ENCODE peak calls at places on chromosomes 3 and 15, in five cellular contexts. L is GM10248, J is psoas muscle, C is right atrium auricular region, D is GM12878. V is an unnamed sample.

GRCh38 chr15:67149068-67149841 is 83.9 kb downstream of the SMAD3 start:
- DNase-seq in L (no peak), J (no peak), C (no peak), D (no peak), V (no peak)

GRCh38 chr15:98154863-98155262 is 194.4 kb downstream of the ARRDC4 start:
- DNase-seq in L (no peak), J (no peak), C (no peak), D (no peak), V (no peak)

GRCh38 chr15:60390931-60391501 is 6.8 kb downstream of the ANXA2 start:
- DNase-seq in L (no peak), J (peak; percentile 56), C (peak; percentile 74), D (no peak), V (no peak)

GRCh38 chr3:38150780-38151528 is 12.5 kb downstream of the MYD88 start:
- DNase-seq in L (no peak), J (no peak), C (no peak), D (no peak), V (no peak)

GRCh38 chr3:13042127-13042931 is 30.9 kb downstream of the IQSEC1 start:
- DNase-seq in L (no peak), J (no peak), C (no peak), D (no peak), V (no peak)

GRCh38 chr15:91335702-91336101 is 235.6 kb downstream of the SV2B start:
- DNase-seq in L (no peak), J (no peak), C (no peak), D (no peak), V (no peak)

GRCh38 chr3:97612632-97613031 is 151.9 kb upstream of the ARL6 start:
- DNase-seq in L (no peak), J (no peak), C (no peak), D (no peak), V (no peak)

GRCh38 chr15:74964794-74965193 is 8.2 kb upstream of the RPP25 start:
- DNase-seq in L (no peak), J (no peak), C (no peak), D (no peak), V (no peak)

GRCh38 chr3:128170866-128171516 is 17.7 kb downstream of the EEFSEC start:
- DNase-seq in L (no peak), J (peak; percentile 44), C (peak; percentile 74), D (no peak), V (no peak)

GRCh38 chr3:71797455-71797854 is 12.5 kb upstream of the PROK2 start:
- DNase-seq in L (no peak), J (no peak), C (no peak), D (no peak), V (no peak)

GRCh38 chr15:101827257-101827656 is 15.3 kb downstream of the OR4F15 start:
- DNase-seq in L (no peak), J (no peak), C (no peak), D (no peak), V (no peak)

GRCh38 chr3:165770781-165771180 is 66.4 kb downstream of the BCHE start:
- DNase-seq in L (no peak), J (no peak), C (no peak), D (no peak), V (no peak)

GRCh38 chr15:80309769-80310384 is 57.9 kb upstream of the CTXND1 start:
- DNase-seq in L (no peak), J (no peak), C (no peak), D (no peak), V (no peak)

GRCh38 chr3:106086636-106087035 is 217.8 kb upstream of the CBLB start:
- DNase-seq in L (no peak), J (no peak), C (no peak), D (no peak), V (no peak)

GRCh38 chr3:182465301-182466185 is 327.8 kb upstream of the ATP11B start:
- DNase-seq in L (no peak), J (no peak), C (no peak), D (no peak), V (no peak)

GRCh38 chr15:74226761-74227540 is 9.2 kb upstream of the CCDC33 start:
- DNase-seq in L (no peak), J (no peak), C (no peak), D (no peak), V (no peak)

GRCh38 chr3:121722346-121722745 is 27.2 kb downstream of the GOLGB1 start:
- DNase-seq in L (no peak), J (no peak), C (no peak), D (no peak), V (no peak)

GRCh38 chr3:136404056-136404455 is 153.9 kb downstream of the PCCB start:
- DNase-seq in L (no peak), J (no peak), C (no peak), D (no peak), V (no peak)

GRCh38 chr3:87435926-87436630 is 159.7 kb upstream of the POU1F1 start:
- DNase-seq in L (no peak), J (no peak), C (no peak), D (no peak), V (no peak)

GRCh38 chr3:74633021-74633420 is 18.6 kb upstream of the CNTN3 start:
- DNase-seq in L (no peak), J (no peak), C (no peak), D (no peak), V (no peak)

GRCh38 chr3:46130631-46131310 is 77.3 kb downstream of the CCR1 start:
- DNase-seq in L (no peak), J (no peak), C (no peak), D (no peak), V (no peak)

GRCh38 chr3:31878231-31878838 is 102.7 kb downstream of the OSBPL10 start:
- DNase-seq in L (no peak), J (no peak), C (no peak), D (no peak), V (no peak)

GRCh38 chr15:67796728-67797127 is 28.6 kb upstream of the SKOR1 start:
- DNase-seq in L (no peak), J (no peak), C (peak; percentile 38), D (no peak), V (no peak)

GRCh38 chr3:104297617-104298016 is 1069.1 kb upstream of the ALCAM start:
- DNase-seq in L (no peak), J (no peak), C (no peak), D (no peak), V (no peak)

GRCh38 chr15:32878849-32879795 is 161.3 kb downstream of the GREM1 start:
- DNase-seq in L (no peak), J (no peak), C (no peak), D (no peak), V (no peak)

GRCh38 chr3:24780992-24781391 is 286.3 kb upstream of the THRB start:
- DNase-seq in L (no peak), J (no peak), C (no peak), D (no peak), V (no peak)

GRCh38 chr15:60370804-60371700 is 26.7 kb downstream of the ANXA2 start:
- DNase-seq in L (no peak), J (peak; percentile 69), C (peak; percentile 94), D (no peak), V (no peak)

GRCh38 chr3:70880416-70880815 is 568.0 kb upstream of the MDFIC2 start:
- DNase-seq in L (no peak), J (no peak), C (no peak), D (no peak), V (no peak)

GRCh38 chr3:78905700-78906099 is 862.1 kb downstream of the ROBO1 start:
- DNase-seq in L (no peak), J (no peak), C (no peak), D (no peak), V (no peak)

GRCh38 chr3:78901544-78901943 is 866.3 kb downstream of the ROBO1 start:
- DNase-seq in L (no peak), J (no peak), C (no peak), D (no peak), V (no peak)

GRCh38 chr3:78899846-78900245 is 868.0 kb downstream of the ROBO1 start:
- DNase-seq in L (no peak), J (no peak), C (no peak), D (no peak), V (no peak)

GRCh38 chr3:78900426-78900825 is 867.4 kb downstream of the ROBO1 start:
- DNase-seq in L (no peak), J (no peak), C (no peak), D (no peak), V (no peak)

GRCh38 chr3:78900879-78901278 is 866.9 kb downstream of the ROBO1 start:
- DNase-seq in L (no peak), J (no peak), C (no peak), D (no peak), V (no peak)
- TF ChIP-seq CTCF in L (no peak), J (no peak), C (no peak), D (no peak), V (no peak)

DNA sequence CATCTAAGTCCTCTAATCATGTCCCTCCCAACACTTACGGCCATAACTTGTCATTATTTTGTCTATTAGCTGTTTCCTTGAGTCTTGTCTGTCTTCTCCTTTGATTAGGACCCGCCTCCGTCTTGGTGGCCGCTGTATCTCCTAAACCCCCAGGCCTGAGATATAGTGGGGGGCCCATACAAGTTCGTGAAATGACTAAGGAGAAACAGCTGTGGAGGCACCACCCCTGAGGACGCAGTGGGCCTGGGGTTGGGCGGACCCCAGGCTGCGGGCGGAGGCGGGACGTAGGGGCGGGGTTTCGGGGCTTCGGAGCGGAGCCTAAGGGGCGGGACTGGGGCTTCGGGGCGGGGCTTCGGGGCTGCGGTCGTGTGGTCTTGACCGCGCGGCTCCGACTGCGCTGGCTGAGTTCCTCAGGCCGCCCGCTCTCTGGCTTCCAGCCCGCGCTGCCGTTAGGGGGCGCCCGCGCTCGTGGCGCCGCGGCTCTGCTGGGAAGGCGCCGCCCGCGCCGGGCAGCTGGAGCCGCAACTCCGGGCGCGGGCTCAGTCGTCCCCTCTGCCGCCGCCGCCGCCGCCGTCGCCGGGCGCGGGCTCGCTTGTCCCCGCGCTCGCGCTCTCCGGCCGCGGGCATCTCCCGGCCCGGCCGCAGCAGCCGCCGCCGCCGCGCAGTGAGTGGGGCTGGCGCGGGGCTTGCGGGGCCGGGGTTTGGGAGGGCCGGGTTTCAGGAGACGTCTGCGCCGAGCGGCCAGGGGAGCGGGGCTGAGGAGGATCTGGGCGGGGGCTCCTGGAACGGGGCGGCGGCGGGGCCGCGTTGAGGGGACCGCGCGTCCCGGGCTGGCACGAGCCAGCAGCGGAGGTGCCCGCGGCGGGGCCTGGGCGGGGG is at the start of gene KCTD6:
- DNase-seq in L (peak; percentile 96), J (peak; percentile 94), C (peak; percentile 89), D (peak; percentile 57), V (no peak)
- TF ChIP-seq CTCF in L (peak; percentile 96), J (peak; percentile 68), C (peak; percentile 82), D (peak; percentile 93), V (peak; percentile 83)

GRCh38 chr15:69781411-69782125 is 316.1 kb downstream of the TLE3 start:
- DNase-seq in L (no peak), J (no peak), C (peak; percentile 44), D (no peak), V (no peak)
- TF ChIP-seq CTCF in L (no peak), J (no peak), C (no peak), D (no peak), V (no peak)

DNA sequence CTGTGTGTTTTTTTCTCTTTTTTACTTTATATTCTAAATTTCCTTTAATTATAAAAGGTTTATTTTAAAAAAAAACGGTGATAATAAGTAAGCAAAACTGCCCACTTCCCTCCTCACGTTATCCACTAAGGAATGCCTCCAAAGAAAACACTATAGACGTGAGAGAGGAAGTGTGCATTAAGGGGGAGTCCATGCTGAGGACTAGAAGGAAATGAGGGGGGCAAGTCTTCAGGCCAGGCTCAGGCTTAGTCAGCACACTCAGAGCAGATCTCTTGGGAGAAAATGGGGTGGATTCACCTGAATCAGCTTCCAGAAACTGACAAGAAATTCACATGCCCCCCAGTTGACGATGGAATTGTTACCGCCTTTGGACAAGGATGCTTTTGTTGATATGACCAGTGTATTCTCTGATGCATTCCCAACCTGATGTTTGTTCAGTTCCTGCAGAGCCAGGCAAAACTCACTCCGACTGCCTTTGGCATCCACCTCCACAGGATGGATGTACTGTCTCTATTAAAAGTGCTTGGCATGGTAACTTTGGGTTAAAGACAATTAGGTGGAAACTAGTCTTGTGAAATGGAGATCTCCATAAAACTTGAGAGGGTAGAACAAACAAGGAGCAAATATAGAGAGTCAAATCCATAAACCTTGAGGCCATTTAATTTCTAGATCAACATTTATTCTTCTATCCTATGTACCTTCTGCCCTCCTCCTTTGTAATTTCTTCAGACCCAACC is 167.8 kb downstream of the MYRIP start:
- DNase-seq in L (no peak), J (no peak), C (no peak), D (no peak), V (no peak)
- TF ChIP-seq CTCF in L (no peak), J (no peak), C (no peak), D (no peak), V (no peak)